ENCODE peak calls at places on chromosomes 16 and 17, in six cellular contexts. O is HepG2, V is GM12878, C is K562, Z is H1, Q is SK-N-SH. X is an unnamed sample.
A peak's percentile ranks its signal among the peaks of the same experiment; 100 is the strongest.

GRCh38 chr17:79979201-79979840 is 56.4 kb downstream of the TBC1D16 start:
- DNase-seq in O (no peak), Q (peak; percentile 15), Z (no peak), C (no peak), V (no peak), X (no peak)

GRCh38 chr16:50248845-50249244 is 17.5 kb upstream of the ADCY7 start:
- DNase-seq in O (no peak), C (no peak), Q (no peak), Z (no peak), V (no peak), X (no peak)

GRCh38 chr16:89736554-89736953 is 15.2 kb downstream of the ZNF276 start:
- DNase-seq in Z (no peak), O (no peak), Q (no peak), C (no peak), V (no peak), X (no peak)

GRCh38 chr17:61485067-61485775 is 33.0 kb downstream of the TBX4 start:
- DNase-seq in Z (no peak), O (no peak), V (no peak), C (no peak), Q (no peak), X (no peak)

GRCh38 chr16:29022196-29022595 is 37.3 kb downstream of the LAT start:
- DNase-seq in O (no peak), Z (no peak), Q (no peak), C (no peak), V (no peak), X (no peak)

GRCh38 chr16:1923299-1924034 is 5.3 kb upstream of the HS3ST6 start:
- DNase-seq in C (peak; percentile 56), V (no peak), Q (peak; percentile 58), Z (peak; percentile 86), O (peak; percentile 50), X (no peak)

GRCh38 chr17:9434502-9435113 is 141.0 kb downstream of the STX8 start:
- DNase-seq in C (no peak), V (no peak), Q (no peak), O (no peak), Z (no peak), X (no peak)

GRCh38 chr17:65385726-65386125 is 175.7 kb downstream of the AXIN2 start:
- DNase-seq in C (peak; percentile 9), Q (no peak), O (no peak), Z (no peak), V (no peak), X (no peak)

GRCh38 chr17:74177018-74177450 is 26.4 kb upstream of the RPL38 start:
- DNase-seq in O (no peak), V (no peak), C (no peak), Q (no peak), Z (no peak), X (no peak)

GRCh38 chr17:5793899-5794298 is 209.6 kb upstream of the NLRP1 start:
- DNase-seq in V (no peak), C (no peak), O (no peak), Q (no peak), Z (no peak), X (no peak)

GRCh38 chr17:19897108-19897854 is 29.5 kb upstream of the ULK2 start:
- DNase-seq in V (no peak), O (no peak), Z (no peak), C (no peak), Q (no peak), X (no peak)

GRCh38 chr16:68356249-68356918 is 45.6 kb downstream of the PRMT7 start:
- DNase-seq in Z (no peak), C (no peak), Q (peak; percentile 25), V (peak; percentile 69), O (no peak), X (peak; percentile 76)

GRCh38 chr17:75856062-75856681 is 1.0 kb upstream of the WBP2 start:
- DNase-seq in C (peak; percentile 49), Z (no peak), V (no peak), O (peak; percentile 64), Q (no peak), X (no peak)

GRCh38 chr16:27745348-27745747 is 195.4 kb downstream of the KATNIP start:
- DNase-seq in O (peak; percentile 10), C (no peak), V (no peak), Z (no peak), Q (no peak), X (no peak)

GRCh38 chr17:41322264-41322902 is 6.9 kb upstream of the KRTAP17-1 start:
- DNase-seq in V (no peak), Z (no peak), Q (peak; percentile 50), O (peak; percentile 38), C (peak; percentile 17), X (no peak)

GRCh38 chr17:53570731-53571130 is 252.0 kb upstream of the KIF2B start:
- DNase-seq in C (no peak), V (no peak), O (no peak), Q (no peak), Z (no peak), X (no peak)

GRCh38 chr17:73192894-73193701 is at the start of gene COG1:
- DNase-seq in C (peak; percentile 93), O (peak; percentile 81), V (no peak), Q (peak; percentile 100), Z (peak; percentile 80), X (peak; percentile 69)

GRCh38 chr16:52812945-52813556 is 239.6 kb downstream of the CHD9NB start:
- DNase-seq in C (peak; percentile 6), Z (no peak), O (peak; percentile 84), V (no peak), Q (no peak), X (no peak)

GRCh38 chr16:85994492-85995433 is 95.8 kb downstream of the IRF8 start:
- DNase-seq in V (no peak), C (no peak), Q (no peak), Z (no peak), O (no peak), X (no peak)

GRCh38 chr16:87383522-87384161 is at the start of gene FBXO31:
- DNase-seq in Z (peak; percentile 98), V (peak; percentile 77), Q (peak; percentile 95), O (peak; percentile 94), C (peak; percentile 92), X (peak; percentile 63)

GRCh38 chr16:25689137-25689836 is 2.5 kb upstream of the HS3ST4 start:
- DNase-seq in C (no peak), V (no peak), O (no peak), Z (no peak), Q (no peak), X (no peak)

GRCh38 chr16:54594646-54595381 is 308.2 kb upstream of the IRX3 start:
- DNase-seq in O (no peak), Z (no peak), C (no peak), V (no peak), Q (peak; percentile 62), X (no peak)

DNA sequence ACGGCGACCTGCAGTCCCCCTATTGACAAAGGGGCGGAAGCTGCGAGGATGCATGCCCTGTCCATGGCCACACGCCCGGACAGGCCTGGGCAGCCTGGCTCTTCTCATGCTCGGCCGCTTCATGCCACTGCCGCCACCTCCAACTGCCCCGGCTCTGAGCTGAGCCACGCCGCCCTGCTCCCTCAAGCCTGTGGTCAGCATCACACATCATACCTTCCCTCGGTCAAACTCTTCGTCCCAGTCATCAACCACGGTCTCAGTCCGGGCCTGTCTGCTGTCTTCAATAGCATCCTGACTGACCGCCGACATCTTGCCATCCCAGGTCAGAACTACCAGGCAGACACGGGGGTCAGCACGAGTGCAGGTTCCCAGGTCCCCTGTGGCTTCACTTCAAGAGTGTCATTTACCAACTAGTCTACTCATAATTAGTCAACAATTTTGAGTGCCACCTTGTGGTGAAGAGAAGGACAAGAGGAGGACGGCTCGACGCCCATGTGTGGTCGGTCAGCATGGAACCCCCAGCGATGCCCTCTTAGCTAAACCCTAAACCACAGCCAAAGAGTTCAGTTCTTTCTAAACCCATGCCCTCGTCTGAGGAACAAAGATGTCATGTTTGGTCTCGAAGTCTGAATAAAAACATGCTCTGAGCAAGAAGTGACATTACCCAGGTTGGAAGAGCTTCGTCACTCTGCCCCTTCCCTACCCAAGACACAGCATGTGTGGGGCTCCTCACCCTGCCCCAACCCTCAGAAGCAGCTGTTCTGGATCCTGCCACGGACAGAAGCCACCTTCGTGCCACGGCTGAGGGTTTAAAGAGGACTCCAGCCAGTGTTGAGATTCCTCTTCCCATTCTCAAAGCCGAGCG is 16.9 kb upstream of the CYTH1 start:
- DNase-seq in O (peak; percentile 50), C (peak; percentile 49), Z (no peak), V (no peak), Q (peak; percentile 70), X (no peak)
- TF ChIP-seq GABPA in O (no peak), C (no peak), Z (no peak), V (no peak), Q (no peak), X (no peak)

GRCh38 chr17:32426894-32427293 is 17.4 kb upstream of the PSMD11 start:
- DNase-seq in C (no peak), O (no peak), Z (no peak), V (no peak), Q (no peak), X (no peak)

GRCh38 chr17:32429598-32429997 is 14.7 kb upstream of the PSMD11 start:
- DNase-seq in O (no peak), V (no peak), Z (no peak), Q (no peak), C (peak; percentile 5), X (no peak)
- TF ChIP-seq GABPA in O (no peak), V (no peak), Z (no peak), Q (no peak), C (no peak), X (no peak)

GRCh38 chr17:32222621-32223020 is 43.0 kb upstream of the RHBDL3 start:
- DNase-seq in C (no peak), V (no peak), Q (no peak), O (no peak), Z (no peak), X (no peak)
- TF ChIP-seq GABPA in C (no peak), V (no peak), Q (no peak), O (no peak), Z (no peak), X (no peak)

GRCh38 chr17:17484451-17484899 is 7.7 kb downstream of the MED9 start:
- DNase-seq in C (no peak), Q (no peak), Z (no peak), O (no peak), V (no peak), X (no peak)
- TF ChIP-seq GABPA in C (no peak), Q (no peak), Z (no peak), O (no peak), V (no peak), X (no peak)

GRCh38 chr16:57039148-57039812 is 49.9 kb downstream of the NLRC5 start:
- DNase-seq in C (no peak), O (no peak), Q (no peak), V (peak; percentile 65), Z (no peak), X (peak; percentile 94)
- TF ChIP-seq GABPA in C (no peak), O (no peak), Q (no peak), V (no peak), Z (no peak), X (peak; percentile 66)

GRCh38 chr16:77898671-77899211 is 110.4 kb downstream of the VAT1L start:
- DNase-seq in C (no peak), O (no peak), V (no peak), Z (no peak), Q (no peak), X (no peak)
- TF ChIP-seq GABPA in C (no peak), O (no peak), V (no peak), Z (no peak), Q (no peak), X (no peak)

GRCh38 chr17:82803185-82803584 is 36.6 kb downstream of the ZNF750 start:
- DNase-seq in Q (no peak), V (no peak), Z (no peak), O (no peak), C (no peak), X (no peak)
- TF ChIP-seq GABPA in Q (no peak), V (no peak), Z (no peak), O (no peak), C (no peak), X (no peak)

X was measured in HL-60.